ENCODE peak calls at places on chromosome 12, in six cellular contexts. One of them, this sample, is unnamed.

GRCh38 chr12:69318225-69318624 is 30.0 kb upstream of the LYZ start:
- DNase-seq in HepG2: no peak
- DNase-seq in NB4: no peak
- DNase-seq in H1: no peak
- DNase-seq in HCT116: no peak
- DNase-seq in GM12878: no peak
- DNase-seq in this sample: no peak

GRCh38 chr12:117347588-117347987 is 13.8 kb downstream of the NOS1 start:
- DNase-seq in HepG2: no peak
- DNase-seq in NB4: no peak
- DNase-seq in H1: no peak
- DNase-seq in GM12878: no peak
- DNase-seq in HCT116: no peak
- DNase-seq in this sample: no peak

GRCh38 chr12:55051197-55051920 is 31.6 kb downstream of the NEUROD4 start:
- DNase-seq in H1: no peak
- DNase-seq in NB4: no peak
- DNase-seq in HepG2: no peak
- DNase-seq in HCT116: no peak
- DNase-seq in GM12878: no peak
- DNase-seq in this sample: no peak

GRCh38 chr12:48857278-48857994 is 5.5 kb upstream of the DDX23 start:
- DNase-seq in HCT116: no peak
- DNase-seq in GM12878: no peak
- DNase-seq in HepG2: no peak
- DNase-seq in H1: no peak
- DNase-seq in NB4: no peak
- DNase-seq in this sample: no peak

GRCh38 chr12:38138225-38139221 is 178.1 kb upstream of the ALG10B start:
- DNase-seq in H1: peak; percentile 91
- DNase-seq in HepG2: peak; percentile 60
- DNase-seq in HCT116: peak; percentile 61
- DNase-seq in GM12878: peak; percentile 23
- DNase-seq in NB4: peak; percentile 75
- DNase-seq in this sample: peak; percentile 81

GRCh38 chr12:118603610-118604361 is 227.4 kb downstream of the SUDS3 start:
- DNase-seq in HCT116: no peak
- DNase-seq in NB4: no peak
- DNase-seq in GM12878: no peak
- DNase-seq in H1: no peak
- DNase-seq in HepG2: peak; percentile 74
- DNase-seq in this sample: no peak

GRCh38 chr12:122080149-122081107 is 1.9 kb downstream of the MLXIP start:
- DNase-seq in HepG2: no peak
- DNase-seq in GM12878: no peak
- DNase-seq in H1: no peak
- DNase-seq in NB4: peak; percentile 86
- DNase-seq in HCT116: no peak
- DNase-seq in this sample: peak; percentile 41

GRCh38 chr12:50482566-50482965 is 22.2 kb upstream of the DIP2B start:
- DNase-seq in HCT116: no peak
- DNase-seq in NB4: no peak
- DNase-seq in H1: no peak
- DNase-seq in HepG2: no peak
- DNase-seq in GM12878: no peak
- DNase-seq in this sample: no peak

GRCh38 chr12:112275211-112275610 is 107.0 kb downstream of the HECTD4 start:
- DNase-seq in HepG2: no peak
- DNase-seq in NB4: no peak
- DNase-seq in GM12878: no peak
- DNase-seq in H1: no peak
- DNase-seq in HCT116: no peak
- DNase-seq in this sample: no peak

GRCh38 chr12:104605685-104606084 is 148.9 kb downstream of the CHST11 start:
- DNase-seq in GM12878: no peak
- DNase-seq in NB4: peak; percentile 72
- DNase-seq in HepG2: no peak
- DNase-seq in H1: no peak
- DNase-seq in HCT116: no peak
- DNase-seq in this sample: no peak

GRCh38 chr12:104496336-104496735 is 39.6 kb downstream of the CHST11 start:
- DNase-seq in HepG2: no peak
- DNase-seq in HCT116: no peak
- DNase-seq in H1: no peak
- DNase-seq in GM12878: no peak
- DNase-seq in NB4: no peak
- DNase-seq in this sample: no peak

GRCh38 chr12:3168775-3169221 is 91.6 kb downstream of the TSPAN9 start:
- DNase-seq in NB4: peak; percentile 29
- DNase-seq in H1: no peak
- DNase-seq in HepG2: no peak
- DNase-seq in GM12878: no peak
- DNase-seq in HCT116: peak; percentile 72
- DNase-seq in this sample: peak; percentile 86

GRCh38 chr12:56635539-56636117 is 5.5 kb upstream of the BAZ2A start:
- DNase-seq in H1: peak; percentile 76
- DNase-seq in HCT116: no peak
- DNase-seq in HepG2: no peak
- DNase-seq in NB4: peak; percentile 54
- DNase-seq in GM12878: no peak
- DNase-seq in this sample: no peak

GRCh38 chr12:14157129-14157747 is 175.8 kb upstream of the GRIN2B start:
- DNase-seq in NB4: no peak
- DNase-seq in GM12878: peak; percentile 99
- DNase-seq in H1: peak; percentile 7
- DNase-seq in HepG2: no peak
- DNase-seq in HCT116: no peak
- DNase-seq in this sample: no peak

GRCh38 chr12:59928416-59928815 is 332.6 kb downstream of the SLC16A7 start:
- DNase-seq in HCT116: no peak
- DNase-seq in H1: no peak
- DNase-seq in HepG2: no peak
- DNase-seq in NB4: no peak
- DNase-seq in GM12878: no peak
- DNase-seq in this sample: no peak

GRCh38 chr12:38691164-38691563 is 214.2 kb downstream of the CPNE8 start:
- DNase-seq in HCT116: no peak
- DNase-seq in HepG2: no peak
- DNase-seq in H1: no peak
- DNase-seq in NB4: no peak
- DNase-seq in GM12878: no peak
- DNase-seq in this sample: no peak

GRCh38 chr12:122846622-122847515 is 11.6 kb downstream of the HIP1R start:
- DNase-seq in HepG2: no peak
- DNase-seq in HCT116: no peak
- DNase-seq in H1: no peak
- DNase-seq in NB4: no peak
- DNase-seq in GM12878: no peak
- DNase-seq in this sample: no peak

DNA sequence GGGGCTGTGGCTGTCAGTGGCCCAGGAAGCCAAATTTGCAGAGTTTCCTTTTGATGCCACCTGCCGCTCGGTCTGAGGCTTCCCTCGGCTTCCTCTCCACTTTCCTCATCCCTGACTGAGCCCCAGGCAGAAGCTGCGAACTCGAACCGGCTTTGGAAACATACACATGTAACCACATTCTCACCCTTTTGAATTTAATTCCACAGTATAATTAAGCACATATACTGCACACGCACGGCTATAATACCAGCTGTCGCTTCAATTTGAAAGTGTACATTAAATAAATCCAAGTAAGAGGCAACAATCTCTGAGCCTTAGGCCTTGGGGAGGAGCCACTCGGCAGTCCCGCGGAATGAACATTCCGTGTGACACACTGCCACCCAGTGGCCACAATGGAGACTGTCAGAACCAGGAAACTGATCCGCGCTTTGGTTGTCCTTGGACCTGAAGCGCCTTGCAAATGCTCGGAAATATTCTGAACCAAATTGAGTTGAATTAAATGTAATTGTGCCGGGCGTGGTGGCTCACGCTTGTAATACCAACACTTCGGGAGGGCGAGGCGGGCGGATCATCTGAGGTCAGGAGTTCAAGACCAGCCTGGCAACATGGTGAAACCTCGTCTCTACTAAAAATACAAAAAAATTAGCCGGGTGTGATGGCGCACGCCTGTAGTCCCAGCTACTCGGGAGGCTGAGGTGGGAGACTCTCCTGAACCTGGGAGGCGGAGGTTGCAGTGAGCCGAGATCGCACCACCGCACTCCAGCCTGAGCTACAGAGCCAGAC is 117.9 kb upstream of the TMPO start:
- DNase-seq in HCT116: peak; percentile 80
- DNase-seq in NB4: peak; percentile 86
- DNase-seq in H1: peak; percentile 91
- DNase-seq in HepG2: peak; percentile 68
- DNase-seq in GM12878: peak; percentile 53
- DNase-seq in this sample: peak; percentile 83
- TF ChIP-seq MAX in HCT116: peak; percentile 42
- TF ChIP-seq MAX in NB4: peak; percentile 8
- TF ChIP-seq MAX in H1: peak; percentile 65
- TF ChIP-seq MAX in HepG2: no peak
- TF ChIP-seq MAX in GM12878: no peak
- TF ChIP-seq MAX in this sample: peak; percentile 40

DNA sequence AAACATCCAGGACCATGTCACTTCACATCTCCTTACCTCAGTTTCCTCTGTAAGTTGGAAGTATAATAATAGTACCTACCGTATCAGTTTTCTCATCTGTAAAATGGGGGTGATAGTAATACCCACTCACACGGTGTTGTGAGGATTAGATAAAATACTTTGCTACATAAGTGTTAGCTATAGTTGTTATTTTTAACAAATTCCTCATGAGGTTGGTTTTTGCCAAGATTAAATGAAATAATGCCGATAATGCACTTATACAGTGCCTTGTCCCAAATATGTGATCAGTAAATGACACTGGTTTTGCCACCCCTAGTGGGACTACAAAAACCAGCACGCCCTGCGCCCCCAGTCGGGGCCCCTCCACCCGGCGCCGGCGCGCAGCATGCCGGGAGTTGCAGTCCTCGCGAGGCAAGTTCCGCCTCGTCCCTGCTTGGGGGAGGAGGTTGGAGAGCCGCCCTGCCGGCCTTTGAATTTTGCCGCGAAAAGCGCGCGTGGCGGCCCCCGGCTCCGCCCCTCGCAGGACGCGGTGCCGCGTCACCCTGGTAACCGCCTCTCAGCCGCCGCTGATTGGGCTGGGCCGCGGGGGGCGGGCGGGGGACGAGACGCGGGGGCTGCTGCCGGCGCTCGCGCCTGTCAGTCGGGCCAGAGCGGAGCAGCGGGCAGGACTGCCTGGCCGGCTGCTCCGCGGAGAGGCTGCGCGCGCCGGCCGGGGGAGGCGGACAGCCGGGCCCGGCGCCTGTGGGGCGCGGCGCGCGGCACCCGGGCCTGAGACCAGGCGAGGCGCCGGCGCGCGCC is at the start of gene FAM222A:
- DNase-seq in NB4: peak; percentile 99
- DNase-seq in GM12878: peak; percentile 60
- DNase-seq in HCT116: peak; percentile 93
- DNase-seq in H1: peak; percentile 94
- DNase-seq in HepG2: peak; percentile 94
- DNase-seq in this sample: peak; percentile 95
- TF ChIP-seq POLR2A in NB4: peak; percentile 73
- TF ChIP-seq POLR2A in GM12878: peak; percentile 80
- TF ChIP-seq POLR2A in HCT116: peak; percentile 60
- TF ChIP-seq POLR2A in H1: no peak
- TF ChIP-seq POLR2A in HepG2: no peak
- TF ChIP-seq POLR2A in this sample: peak; percentile 86

DNA sequence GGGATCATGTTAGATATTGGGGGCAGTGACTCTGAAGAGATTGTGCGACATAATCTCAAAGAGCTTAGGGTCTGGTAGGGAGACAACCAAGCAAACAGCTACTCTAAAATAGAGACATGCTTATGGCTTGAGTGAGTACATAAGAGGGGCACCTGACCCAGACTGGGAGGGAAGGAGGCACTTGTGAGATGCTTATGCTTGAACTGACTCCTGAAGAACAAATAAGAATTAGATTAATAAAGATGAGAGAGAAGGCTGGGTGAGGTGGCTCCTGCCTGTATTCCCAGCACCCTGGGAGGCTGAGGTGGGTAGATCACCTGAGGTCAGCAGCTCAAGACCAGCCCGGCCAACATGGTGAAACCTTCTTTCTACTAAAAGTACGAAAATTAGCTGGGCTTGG is 19.1 kb downstream of the TMTC2 start:
- DNase-seq in HCT116: no peak
- DNase-seq in HepG2: no peak
- DNase-seq in NB4: no peak
- DNase-seq in GM12878: no peak
- DNase-seq in H1: no peak
- DNase-seq in this sample: no peak
- TF ChIP-seq MAX in HCT116: no peak
- TF ChIP-seq MAX in HepG2: no peak
- TF ChIP-seq MAX in NB4: no peak
- TF ChIP-seq MAX in GM12878: no peak
- TF ChIP-seq MAX in H1: no peak
- TF ChIP-seq MAX in this sample: no peak

GRCh38 chr12:6533653-6534157 is 612 bp upstream of the GAPDH start:
- DNase-seq in HCT116: peak; percentile 76
- DNase-seq in H1: peak; percentile 90
- DNase-seq in NB4: peak; percentile 94
- DNase-seq in HepG2: peak; percentile 86
- DNase-seq in GM12878: no peak
- DNase-seq in this sample: peak; percentile 68

GRCh38 chr12:6534914-6535696 is 788 bp downstream of the GAPDH start:
- DNase-seq in GM12878: no peak
- DNase-seq in HepG2: peak; percentile 22
- DNase-seq in HCT116: no peak
- DNase-seq in NB4: peak; percentile 87
- DNase-seq in H1: peak; percentile 79
- DNase-seq in this sample: peak; percentile 71

GRCh38 chr12:6535697-6535946 is 1.3 kb downstream of the GAPDH start:
- DNase-seq in H1: no peak
- DNase-seq in GM12878: no peak
- DNase-seq in NB4: no peak
- DNase-seq in HCT116: no peak
- DNase-seq in HepG2: no peak
- DNase-seq in this sample: no peak

GRCh38 chr12:6532927-6533652 is 1.2 kb upstream of the GAPDH start:
- DNase-seq in HepG2: peak; percentile 84
- DNase-seq in H1: peak; percentile 81
- DNase-seq in HCT116: no peak
- DNase-seq in GM12878: no peak
- DNase-seq in NB4: peak; percentile 81
- DNase-seq in this sample: peak; percentile 86

DNA sequence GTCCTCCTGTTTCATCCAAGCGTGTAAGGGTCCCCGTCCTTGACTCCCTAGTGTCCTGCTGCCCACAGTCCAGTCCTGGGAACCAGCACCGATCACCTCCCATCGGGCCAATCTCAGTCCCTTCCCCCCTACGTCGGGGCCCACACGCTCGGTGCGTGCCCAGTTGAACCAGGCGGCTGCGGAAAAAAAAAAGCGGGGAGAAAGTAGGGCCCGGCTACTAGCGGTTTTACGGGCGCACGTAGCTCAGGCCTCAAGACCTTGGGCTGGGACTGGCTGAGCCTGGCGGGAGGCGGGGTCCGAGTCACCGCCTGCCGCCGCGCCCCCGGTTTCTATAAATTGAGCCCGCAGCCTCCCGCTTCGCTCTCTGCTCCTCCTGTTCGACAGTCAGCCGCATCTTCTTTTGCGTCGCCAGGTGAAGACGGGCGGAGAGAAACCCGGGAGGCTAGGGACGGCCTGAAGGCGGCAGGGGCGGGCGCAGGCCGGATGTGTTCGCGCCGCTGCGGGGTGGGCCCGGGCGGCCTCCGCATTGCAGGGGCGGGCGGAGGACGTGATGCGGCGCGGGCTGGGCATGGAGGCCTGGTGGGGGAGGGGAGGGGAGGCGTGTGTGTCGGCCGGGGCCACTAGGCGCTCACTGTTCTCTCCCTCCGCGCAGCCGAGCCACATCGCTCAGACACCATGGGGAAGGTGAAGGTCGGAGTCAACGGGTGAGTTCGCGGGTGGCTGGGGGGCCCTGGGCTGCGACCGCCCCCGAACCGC is at the start of gene GAPDH:
- DNase-seq in HCT116: peak; percentile 96
- DNase-seq in HepG2: peak; percentile 95
- DNase-seq in H1: peak; percentile 91
- DNase-seq in NB4: peak; percentile 97
- DNase-seq in GM12878: peak; percentile 80
- DNase-seq in this sample: peak; percentile 90
- TF ChIP-seq POLR2A in HCT116: peak; percentile 99
- TF ChIP-seq POLR2A in HepG2: no peak
- TF ChIP-seq POLR2A in H1: no peak
- TF ChIP-seq POLR2A in NB4: peak; percentile 99
- TF ChIP-seq POLR2A in GM12878: peak; percentile 96
- TF ChIP-seq POLR2A in this sample: peak; percentile 99